ENCODE peak calls at places on chromosome 12, in seven cellular contexts. J, T, N, P, K, D and V are unnamed samples.

GRCh38 chr12:119440961-119441360 is 106.4 kb downstream of the CCDC60 start:
- DNase-seq in D (no peak), P (no peak), K (no peak), J (no peak), N (no peak), T (no peak), V (no peak)

GRCh38 chr12:6691473-6691872 is 2.3 kb upstream of the ZNF384 start:
- DNase-seq in T (no peak), D (no peak), J (no peak), N (no peak), K (peak), P (no peak), V (no peak)

GRCh38 chr12:121114806-121115205 is 17.9 kb upstream of the P2RX7 start:
- DNase-seq in P (no peak), T (no peak), N (no peak), J (no peak), D (no peak), K (no peak), V (no peak)

GRCh38 chr12:126582231-126582630 is 1517.0 kb downstream of the AACS start:
- DNase-seq in T (no peak), D (no peak), N (no peak), K (no peak), J (no peak), P (no peak), V (no peak)

GRCh38 chr12:126926023-126926600 is 1340.9 kb upstream of the TMEM132C start:
- DNase-seq in T (no peak), J (no peak), D (no peak), N (no peak), P (no peak), K (no peak), V (no peak)

GRCh38 chr12:56546680-56547079 is 25.1 kb downstream of the RBMS2 start:
- DNase-seq in N (no peak), J (no peak), D (no peak), T (no peak), P (no peak), K (peak), V (no peak)

GRCh38 chr12:3533703-3534386 is 42.8 kb downstream of the PRMT8 start:
- DNase-seq in T (peak), P (peak), N (no peak), J (no peak), K (no peak), D (peak), V (no peak)

GRCh38 chr12:3973269-3973884 is 100.2 kb upstream of the PARP11 start:
- DNase-seq in N (no peak), D (no peak), P (no peak), K (no peak), J (no peak), T (no peak), V (no peak)

GRCh38 chr12:26845984-26846383 is 13.0 kb upstream of the ITPR2 start:
- DNase-seq in D (peak), T (no peak), P (no peak), J (no peak), N (no peak), K (peak), V (no peak)

GRCh38 chr12:62898568-62898967 is 36.4 kb downstream of the PPM1H start:
- DNase-seq in P (no peak), K (peak), J (no peak), D (no peak), T (no peak), N (no peak), V (no peak)

GRCh38 chr12:107287436-107288413 is 194.4 kb upstream of the CRY1 start:
- DNase-seq in J (no peak), K (no peak), N (no peak), D (no peak), P (no peak), T (no peak), V (no peak)

DNA sequence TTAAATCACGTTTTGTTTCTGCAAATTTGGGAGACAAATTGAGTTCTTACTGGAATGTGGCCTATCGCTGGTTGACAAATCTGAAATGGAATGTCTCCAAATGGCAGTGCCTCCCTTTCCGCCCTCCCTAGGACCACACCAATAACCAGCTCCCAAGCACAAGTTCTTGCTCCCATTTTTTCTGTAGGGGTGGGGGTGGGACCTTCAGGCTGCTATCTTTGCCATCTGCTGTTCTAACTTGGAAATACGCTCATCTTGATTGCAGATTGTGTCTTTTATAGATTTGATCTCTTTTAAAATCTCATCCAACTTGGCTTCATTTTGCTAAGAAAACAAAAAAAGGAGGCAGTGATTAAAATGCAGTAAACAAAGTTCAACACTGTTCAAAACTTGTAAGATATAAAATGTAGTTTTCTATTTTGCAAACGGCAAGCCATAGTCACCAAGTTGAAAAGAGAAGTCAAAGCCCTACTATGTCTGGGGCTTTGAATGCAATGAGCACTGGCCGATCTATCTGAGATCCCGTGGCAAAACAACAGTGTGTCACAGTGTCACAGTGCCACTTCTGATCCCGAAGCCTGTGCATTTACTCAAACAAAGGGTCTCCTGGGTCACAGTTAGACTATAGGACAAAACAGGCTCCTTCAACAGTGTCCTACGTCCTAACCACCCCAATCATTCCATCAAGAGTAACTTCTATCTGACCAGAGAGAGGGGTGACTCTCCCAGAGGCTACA is 13.7 kb upstream of the SELPLG start:
- DNase-seq in D (no peak), N (no peak), T (no peak), J (no peak), K (no peak), P (no peak), V (no peak)
- TF ChIP-seq POLR2AphosphoS5 in D (no peak), N (no peak), T (no peak), J (no peak), K (no peak), P (no peak), V (no peak)

DNA sequence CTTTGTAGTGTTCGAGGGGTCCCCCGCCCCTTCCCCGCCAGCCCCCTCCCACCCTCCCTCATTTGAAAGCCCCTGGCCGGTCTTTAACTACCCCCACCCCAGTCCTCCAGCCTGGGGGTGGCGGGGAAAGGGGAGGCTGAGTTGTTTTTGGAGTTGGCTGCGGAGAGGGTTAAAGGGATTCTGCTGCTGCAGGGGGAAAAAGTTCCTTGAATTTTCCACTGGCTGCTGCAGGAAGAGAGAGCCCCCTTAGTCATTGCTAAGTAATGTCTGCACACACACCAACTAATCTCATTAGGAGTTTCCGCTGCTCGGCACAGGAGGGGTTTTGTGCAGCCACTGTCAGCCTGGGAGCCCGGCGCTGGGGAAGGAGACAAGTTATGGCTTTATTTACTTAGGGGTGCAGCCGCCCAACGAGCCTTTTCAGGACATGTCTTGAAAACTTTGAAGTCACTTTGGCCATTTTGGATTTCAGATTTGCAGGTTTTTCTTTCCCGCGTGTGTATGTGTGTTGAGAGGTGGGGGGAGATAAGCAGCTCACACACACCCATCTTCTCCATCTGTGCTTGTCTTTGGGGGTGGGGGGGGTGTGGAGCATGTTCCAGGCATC is 1.8 kb downstream of the ELK3 start:
- DNase-seq in K (no peak), T (no peak), N (no peak), P (peak), D (peak), J (no peak), V (no peak)
- TF ChIP-seq POLR2AphosphoS5 in K (no peak), T (no peak), N (no peak), P (no peak), D (peak), J (no peak), V (no peak)

GRCh38 chr12:13141686-13142085 is 38.2 kb upstream of the GSG1 start:
- DNase-seq in T (no peak), P (no peak), D (no peak), K (no peak), J (no peak), N (no peak), V (no peak)
- TF ChIP-seq POLR2AphosphoS5 in T (no peak), P (no peak), D (no peak), K (no peak), J (no peak), N (no peak), V (no peak)

GRCh38 chr12:123382684-123383083 is 1.2 kb upstream of the KMT5A start:
- DNase-seq in K (no peak), N (no peak), J (no peak), T (no peak), P (no peak), D (no peak), V (no peak)
- TF ChIP-seq POLR2AphosphoS5 in K (no peak), N (no peak), J (no peak), T (no peak), P (no peak), D (no peak), V (no peak)

GRCh38 chr12:108839011-108839889 is 18.1 kb downstream of the SSH1 start:
- DNase-seq in D (peak), N (peak), P (no peak), T (no peak), J (no peak), K (no peak), V (no peak)
- TF ChIP-seq POLR2AphosphoS5 in D (peak), N (peak), P (peak), T (no peak), J (no peak), K (no peak), V (no peak)

GRCh38 chr12:109946505-109946904 is 46.4 kb downstream of the TCHP start:
- DNase-seq in K (peak), D (no peak), N (no peak), T (no peak), J (no peak), P (no peak), V (no peak)
- TF ChIP-seq POLR2AphosphoS5 in K (no peak), D (no peak), N (no peak), T (no peak), J (no peak), P (no peak), V (no peak)

DNA sequence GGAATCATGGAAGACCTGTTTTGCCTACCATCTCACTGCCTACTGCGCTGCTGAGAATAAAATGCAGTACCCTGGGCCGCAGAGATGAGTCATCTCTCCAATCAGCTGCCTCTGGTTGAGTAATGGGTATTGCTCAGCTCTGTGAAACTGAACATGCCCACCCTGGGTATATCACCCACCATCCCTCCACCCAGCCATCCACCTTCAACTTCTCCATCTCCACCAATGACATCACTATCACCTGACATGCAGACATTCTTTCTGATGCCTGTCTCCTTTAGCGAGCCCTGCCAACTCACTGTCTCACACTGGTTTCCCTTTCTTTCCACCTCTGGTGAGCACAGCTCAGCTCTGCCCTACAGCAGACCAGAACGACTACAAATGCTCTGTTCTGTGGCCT is 33.6 kb downstream of the E2F7 start:
- DNase-seq in J (no peak), D (peak), T (no peak), N (no peak), P (no peak), K (peak), V (no peak)
- TF ChIP-seq POLR2AphosphoS5 in J (no peak), D (no peak), T (no peak), N (no peak), P (no peak), K (no peak), V (peak)